ENCODE peak calls at places on chromosomes 12 and 14, in seven cellular contexts. One of them, this sample, is unnamed.

GRCh38 chr14:76019676-76020075 is 34.1 kb downstream of the IFT43 start:
- DNase-seq in breast epithelium: no peak
- DNase-seq in heart left ventricle: no peak
- DNase-seq in body of pancreas: no peak
- DNase-seq in HCT116: no peak
- DNase-seq in ovary: no peak
- DNase-seq in uterus: no peak
- DNase-seq in this sample: no peak

GRCh38 chr12:102023343-102023930 is 38.4 kb downstream of the WASHC3 start:
- DNase-seq in body of pancreas: no peak
- DNase-seq in ovary: no peak
- DNase-seq in breast epithelium: no peak
- DNase-seq in heart left ventricle: no peak
- DNase-seq in uterus: no peak
- DNase-seq in HCT116: no peak
- DNase-seq in this sample: no peak

GRCh38 chr14:105491366-105492006 is 440 bp downstream of the TEDC1 start:
- DNase-seq in breast epithelium: peak; percentile 50
- DNase-seq in ovary: peak; percentile 88
- DNase-seq in HCT116: peak; percentile 68
- DNase-seq in body of pancreas: peak; percentile 67
- DNase-seq in uterus: peak; percentile 73
- DNase-seq in heart left ventricle: peak; percentile 65
- DNase-seq in this sample: peak; percentile 88

GRCh38 chr12:10385181-10385613 is 4.6 kb downstream of the KLRK1 start:
- DNase-seq in breast epithelium: no peak
- DNase-seq in body of pancreas: no peak
- DNase-seq in HCT116: no peak
- DNase-seq in ovary: no peak
- DNase-seq in uterus: no peak
- DNase-seq in heart left ventricle: no peak
- DNase-seq in this sample: no peak

GRCh38 chr12:55068416-55069010 is 48.7 kb downstream of the NEUROD4 start:
- DNase-seq in breast epithelium: no peak
- DNase-seq in heart left ventricle: no peak
- DNase-seq in body of pancreas: peak; percentile 22
- DNase-seq in ovary: no peak
- DNase-seq in uterus: no peak
- DNase-seq in HCT116: peak; percentile 51
- DNase-seq in this sample: peak; percentile 10

GRCh38 chr14:61618448-61618847 is 76.9 kb upstream of the HIF1A start:
- DNase-seq in heart left ventricle: no peak
- DNase-seq in body of pancreas: no peak
- DNase-seq in breast epithelium: no peak
- DNase-seq in HCT116: no peak
- DNase-seq in uterus: no peak
- DNase-seq in ovary: no peak
- DNase-seq in this sample: no peak

GRCh38 chr14:34554540-34555250 is 15.2 kb upstream of the EAPP start:
- DNase-seq in uterus: no peak
- DNase-seq in HCT116: no peak
- DNase-seq in heart left ventricle: no peak
- DNase-seq in breast epithelium: no peak
- DNase-seq in ovary: no peak
- DNase-seq in body of pancreas: no peak
- DNase-seq in this sample: no peak

GRCh38 chr12:51874013-51874412 is 13.9 kb upstream of the ANKRD33 start:
- DNase-seq in breast epithelium: no peak
- DNase-seq in body of pancreas: no peak
- DNase-seq in HCT116: no peak
- DNase-seq in ovary: no peak
- DNase-seq in heart left ventricle: no peak
- DNase-seq in uterus: no peak
- DNase-seq in this sample: no peak

GRCh38 chr14:78567343-78567742 is 397.2 kb downstream of the NRXN3 start:
- DNase-seq in heart left ventricle: no peak
- DNase-seq in uterus: no peak
- DNase-seq in HCT116: no peak
- DNase-seq in breast epithelium: no peak
- DNase-seq in body of pancreas: no peak
- DNase-seq in ovary: no peak
- DNase-seq in this sample: no peak

GRCh38 chr12:122014781-122015180 is 6.9 kb upstream of the BCL7A start:
- DNase-seq in HCT116: no peak
- DNase-seq in breast epithelium: no peak
- DNase-seq in heart left ventricle: no peak
- DNase-seq in body of pancreas: no peak
- DNase-seq in ovary: no peak
- DNase-seq in uterus: no peak
- DNase-seq in this sample: no peak

GRCh38 chr12:76480800-76481199 is 78.8 kb downstream of the OSBPL8 start:
- DNase-seq in heart left ventricle: no peak
- DNase-seq in breast epithelium: no peak
- DNase-seq in HCT116: no peak
- DNase-seq in ovary: no peak
- DNase-seq in uterus: no peak
- DNase-seq in body of pancreas: no peak
- DNase-seq in this sample: no peak

GRCh38 chr14:94164685-94165431 is 9.3 kb upstream of the PPP4R4 start:
- DNase-seq in ovary: peak; percentile 32
- DNase-seq in breast epithelium: no peak
- DNase-seq in body of pancreas: no peak
- DNase-seq in HCT116: no peak
- DNase-seq in uterus: no peak
- DNase-seq in heart left ventricle: no peak
- DNase-seq in this sample: no peak

GRCh38 chr12:65948320-65949008 is 124.2 kb downstream of the HMGA2 start:
- DNase-seq in body of pancreas: peak; percentile 58
- DNase-seq in heart left ventricle: peak; percentile 53
- DNase-seq in uterus: peak; percentile 81
- DNase-seq in HCT116: peak; percentile 95
- DNase-seq in breast epithelium: peak; percentile 76
- DNase-seq in ovary: peak; percentile 64
- DNase-seq in this sample: no peak

GRCh38 chr12:71208053-71208685 is 50.4 kb upstream of the TSPAN8 start:
- DNase-seq in ovary: no peak
- DNase-seq in body of pancreas: no peak
- DNase-seq in uterus: no peak
- DNase-seq in breast epithelium: no peak
- DNase-seq in heart left ventricle: no peak
- DNase-seq in HCT116: peak; percentile 7
- DNase-seq in this sample: no peak

GRCh38 chr12:47377414-47378221 is 297.9 kb upstream of the AMIGO2 start:
- DNase-seq in heart left ventricle: peak; percentile 94
- DNase-seq in HCT116: no peak
- DNase-seq in uterus: peak; percentile 99
- DNase-seq in breast epithelium: peak; percentile 90
- DNase-seq in ovary: peak; percentile 99
- DNase-seq in body of pancreas: peak; percentile 91
- DNase-seq in this sample: no peak

GRCh38 chr12:9327307-9327706 is 119.1 kb upstream of the PZP start:
- DNase-seq in HCT116: no peak
- DNase-seq in uterus: no peak
- DNase-seq in breast epithelium: no peak
- DNase-seq in heart left ventricle: no peak
- DNase-seq in ovary: no peak
- DNase-seq in body of pancreas: no peak
- DNase-seq in this sample: no peak

GRCh38 chr12:81207173-81207572 is 129.3 kb downstream of the ACSS3 start:
- DNase-seq in HCT116: no peak
- DNase-seq in breast epithelium: no peak
- DNase-seq in uterus: no peak
- DNase-seq in ovary: no peak
- DNase-seq in heart left ventricle: no peak
- DNase-seq in body of pancreas: no peak
- DNase-seq in this sample: no peak

GRCh38 chr12:65533177-65533883 is 254.8 kb downstream of the MSRB3 start:
- DNase-seq in heart left ventricle: no peak
- DNase-seq in HCT116: peak; percentile 95
- DNase-seq in breast epithelium: no peak
- DNase-seq in body of pancreas: no peak
- DNase-seq in ovary: no peak
- DNase-seq in uterus: no peak
- DNase-seq in this sample: no peak

GRCh38 chr14:50333010-50333409 is 20.9 kb downstream of the DMAC2L start:
- DNase-seq in HCT116: no peak
- DNase-seq in body of pancreas: no peak
- DNase-seq in heart left ventricle: peak; percentile 70
- DNase-seq in uterus: peak; percentile 92
- DNase-seq in ovary: no peak
- DNase-seq in breast epithelium: no peak
- DNase-seq in this sample: no peak

GRCh38 chr14:29215853-29216252 is 449.3 kb downstream of the FOXG1 start:
- DNase-seq in HCT116: no peak
- DNase-seq in uterus: no peak
- DNase-seq in ovary: no peak
- DNase-seq in body of pancreas: no peak
- DNase-seq in breast epithelium: no peak
- DNase-seq in heart left ventricle: no peak
- DNase-seq in this sample: no peak

GRCh38 chr12:3726455-3726854 is 26.5 kb downstream of the CRACR2A start:
- DNase-seq in breast epithelium: no peak
- DNase-seq in HCT116: no peak
- DNase-seq in uterus: no peak
- DNase-seq in ovary: no peak
- DNase-seq in heart left ventricle: no peak
- DNase-seq in body of pancreas: no peak
- DNase-seq in this sample: no peak

GRCh38 chr14:81234268-81234667 is 13.5 kb upstream of the GTF2A1 start:
- DNase-seq in breast epithelium: no peak
- DNase-seq in uterus: no peak
- DNase-seq in heart left ventricle: no peak
- DNase-seq in body of pancreas: no peak
- DNase-seq in HCT116: no peak
- DNase-seq in ovary: no peak
- DNase-seq in this sample: no peak

GRCh38 chr12:109729837-109730200 is 16.2 kb downstream of the FAM222A start:
- DNase-seq in breast epithelium: no peak
- DNase-seq in uterus: no peak
- DNase-seq in body of pancreas: no peak
- DNase-seq in heart left ventricle: peak; percentile 6
- DNase-seq in HCT116: no peak
- DNase-seq in ovary: no peak
- DNase-seq in this sample: no peak

DNA sequence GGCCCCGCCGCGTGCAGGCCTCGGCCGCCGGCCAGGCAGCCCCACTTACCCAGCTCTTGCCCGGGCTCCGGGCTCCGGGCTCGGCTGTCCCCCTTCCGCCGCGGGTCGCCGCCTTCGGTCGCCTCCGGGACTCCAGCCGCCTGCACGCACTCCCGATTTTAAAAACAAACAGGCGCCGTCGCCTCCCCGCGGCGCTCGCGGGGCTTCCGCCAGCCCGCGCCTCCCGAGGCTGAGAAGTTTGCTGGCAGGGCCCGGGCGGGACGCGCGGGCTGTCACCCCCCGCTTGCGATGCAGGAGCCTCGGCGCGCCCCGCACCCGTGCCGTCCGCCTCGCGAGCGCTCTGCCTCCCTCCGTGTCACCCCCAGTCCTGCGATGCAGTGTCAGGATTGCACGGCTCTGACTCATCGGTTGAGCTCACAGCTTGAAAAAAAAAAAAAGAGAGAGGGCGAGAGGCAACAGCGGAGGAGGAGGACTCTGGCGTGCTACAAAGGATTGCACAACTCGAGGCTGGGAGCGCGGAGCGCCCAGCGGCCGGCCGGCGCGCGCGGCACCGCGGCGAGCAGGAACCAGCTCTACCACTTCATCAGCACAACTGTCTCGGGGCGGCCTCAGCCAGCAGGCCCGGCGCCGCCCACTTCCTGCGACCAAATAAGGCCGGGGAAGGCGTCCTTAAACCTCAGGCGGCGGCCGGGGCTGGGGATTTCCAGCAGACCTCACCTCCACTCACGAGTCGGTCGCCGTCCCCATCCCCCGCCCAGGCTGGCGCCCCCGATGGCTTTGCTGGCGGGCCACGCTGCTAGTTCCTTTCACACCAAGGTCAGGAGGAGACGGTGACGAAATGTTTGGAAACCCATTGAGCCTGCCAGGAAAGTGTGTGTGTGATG is 45.8 kb upstream of the PNMA1 start:
- DNase-seq in heart left ventricle: peak; percentile 97
- DNase-seq in body of pancreas: peak; percentile 96
- DNase-seq in ovary: peak; percentile 95
- DNase-seq in uterus: peak; percentile 96
- DNase-seq in breast epithelium: peak; percentile 97
- DNase-seq in HCT116: peak; percentile 88
- DNase-seq in this sample: peak; percentile 79
- TF ChIP-seq POLR2A in heart left ventricle: peak; percentile 68
- TF ChIP-seq POLR2A in body of pancreas: peak; percentile 98
- TF ChIP-seq POLR2A in ovary: peak; percentile 90
- TF ChIP-seq POLR2A in uterus: peak; percentile 95
- TF ChIP-seq POLR2A in breast epithelium: peak; percentile 70
- TF ChIP-seq POLR2A in HCT116: peak; percentile 76
- TF ChIP-seq POLR2A in this sample: peak; percentile 98

DNA sequence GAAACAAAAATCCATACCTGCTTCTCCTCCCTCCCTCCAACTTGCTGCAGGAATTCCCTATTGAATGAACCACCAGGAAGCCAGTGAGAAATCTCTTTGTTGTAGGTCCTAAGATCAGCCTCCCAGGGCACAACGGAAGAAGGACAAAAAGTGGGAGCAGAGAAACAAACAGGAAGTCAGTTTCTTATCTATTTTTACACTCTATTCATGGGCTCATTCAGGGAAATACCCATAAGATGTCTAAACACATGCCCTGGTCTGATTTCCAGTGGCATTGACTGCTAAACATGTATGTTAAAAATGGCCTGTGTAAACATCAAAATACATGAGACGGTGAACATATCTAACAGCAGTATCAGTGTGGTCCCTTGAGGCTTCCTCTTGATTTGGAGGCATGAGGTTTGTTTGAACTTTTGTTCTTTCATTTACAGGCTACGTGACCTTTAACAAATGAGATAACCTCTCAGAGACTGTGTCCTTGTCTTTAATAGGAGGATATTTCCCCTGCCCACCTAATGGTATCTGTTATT is 18.8 kb downstream of the GPR65 start:
- DNase-seq in breast epithelium: no peak
- DNase-seq in heart left ventricle: no peak
- DNase-seq in HCT116: no peak
- DNase-seq in uterus: no peak
- DNase-seq in body of pancreas: no peak
- DNase-seq in ovary: no peak
- DNase-seq in this sample: no peak
- TF ChIP-seq POLR2A in breast epithelium: no peak
- TF ChIP-seq POLR2A in heart left ventricle: no peak
- TF ChIP-seq POLR2A in HCT116: no peak
- TF ChIP-seq POLR2A in uterus: no peak
- TF ChIP-seq POLR2A in body of pancreas: no peak
- TF ChIP-seq POLR2A in ovary: no peak
- TF ChIP-seq POLR2A in this sample: no peak

GRCh38 chr12:116790066-116790465 is 52.0 kb downstream of the RNFT2 start:
- DNase-seq in heart left ventricle: no peak
- DNase-seq in HCT116: no peak
- DNase-seq in breast epithelium: no peak
- DNase-seq in ovary: no peak
- DNase-seq in uterus: no peak
- DNase-seq in body of pancreas: no peak
- DNase-seq in this sample: no peak
- TF ChIP-seq POLR2A in heart left ventricle: no peak
- TF ChIP-seq POLR2A in HCT116: no peak
- TF ChIP-seq POLR2A in breast epithelium: no peak
- TF ChIP-seq POLR2A in ovary: no peak
- TF ChIP-seq POLR2A in uterus: no peak
- TF ChIP-seq POLR2A in body of pancreas: no peak
- TF ChIP-seq POLR2A in this sample: no peak

GRCh38 chr12:57846577-57847319 is at the start of gene CTDSP2:
- DNase-seq in heart left ventricle: peak; percentile 100
- DNase-seq in uterus: peak; percentile 100
- DNase-seq in HCT116: peak; percentile 96
- DNase-seq in body of pancreas: peak; percentile 100
- DNase-seq in breast epithelium: peak; percentile 100
- DNase-seq in ovary: peak; percentile 99
- DNase-seq in this sample: peak; percentile 92
- TF ChIP-seq POLR2A in heart left ventricle: peak; percentile 97
- TF ChIP-seq POLR2A in uterus: peak; percentile 87
- TF ChIP-seq POLR2A in HCT116: peak; percentile 61
- TF ChIP-seq POLR2A in body of pancreas: peak; percentile 65
- TF ChIP-seq POLR2A in breast epithelium: peak; percentile 34
- TF ChIP-seq POLR2A in ovary: peak; percentile 73
- TF ChIP-seq POLR2A in this sample: no peak